ENCODE peak calls at places on chromosomes 1 and 21, in nine cellular contexts. A is heart left ventricle; X is lower leg skin; S is RWPE1; K is GM12864; Q is brain microvascular endothelial cell; E is HL-60; P is CD4-positive, alpha-beta T cell; Y is glutamatergic neuron. R is an unnamed sample.

GRCh38 chr1:241215683-241216082 is 141.3 kb downstream of the RGS7 start:
- DNase-seq in A (no peak), X (no peak), S (no peak), K (no peak), Q (no peak), E (no peak), P (no peak), Y (no peak), R (no peak)

GRCh38 chr1:26017606-26018005 is 4.0 kb upstream of the EXTL1 start:
- DNase-seq in A (no peak), X (no peak), S (no peak), K (no peak), Q (no peak), E (no peak), P (no peak), Y (no peak), R (no peak)

GRCh38 chr1:213931804-213932203 is 56.0 kb upstream of the PROX1 start:
- DNase-seq in A (no peak), X (no peak), S (no peak), K (no peak), Q (no peak), E (no peak), P (no peak), Y (peak; percentile 32), R (peak; percentile 22)

GRCh38 chr21:45504021-45504515 is 38.2 kb downstream of the SLC19A1 start:
- DNase-seq in A (no peak), X (peak; percentile 78), S (no peak), K (no peak), Q (no peak), E (no peak), P (no peak), Y (peak; percentile 16), R (no peak)

GRCh38 chr1:97905141-97905540 is 15.7 kb downstream of the DPYD start:
- DNase-seq in A (no peak), X (no peak), S (no peak), K (no peak), Q (no peak), E (no peak), P (no peak), Y (no peak), R (no peak)

GRCh38 chr1:178500091-178500770 is 3.5 kb upstream of the CLEC20A start:
- DNase-seq in A (no peak), X (no peak), S (no peak), K (no peak), Q (no peak), E (no peak), P (no peak), Y (peak; percentile 42), R (no peak)

GRCh38 chr1:159208460-159208825 is 3.8 kb downstream of the ACKR1 start:
- DNase-seq in A (no peak), X (no peak), S (no peak), K (no peak), Q (no peak), E (no peak), P (no peak), Y (no peak), R (no peak)

GRCh38 chr1:44103270-44104131 is 15.1 kb upstream of the KLF17 start:
- DNase-seq in A (no peak), X (no peak), S (no peak), K (no peak), Q (peak; percentile 24), E (no peak), P (no peak), Y (peak; percentile 33), R (no peak)

GRCh38 chr1:232922475-232922874 is 27.9 kb upstream of the NTPCR start:
- DNase-seq in A (no peak), X (no peak), S (no peak), K (no peak), Q (no peak), E (no peak), P (no peak), Y (no peak), R (no peak)

GRCh38 chr1:30743584-30744059 is 14.0 kb downstream of the LAPTM5 start:
- DNase-seq in A (no peak), X (no peak), S (peak; percentile 68), K (peak; percentile 89), Q (no peak), E (no peak), P (peak; percentile 50), Y (no peak), R (peak; percentile 75)

GRCh38 chr21:44462834-44463200 is 7.5 kb downstream of the LRRC3 start:
- DNase-seq in A (no peak), X (no peak), S (no peak), K (no peak), Q (no peak), E (no peak), P (no peak), Y (no peak), R (no peak)

GRCh38 chr21:44462090-44462833 is 7.0 kb downstream of the LRRC3 start:
- DNase-seq in A (no peak), X (no peak), S (no peak), K (no peak), Q (no peak), E (no peak), P (no peak), Y (no peak), R (no peak)

GRCh38 chr21:44460441-44460755 is 5.1 kb downstream of the LRRC3 start:
- DNase-seq in A (no peak), X (no peak), S (no peak), K (no peak), Q (no peak), E (no peak), P (no peak), Y (no peak), R (no peak)

GRCh38 chr21:44461005-44461404 is 5.7 kb downstream of the LRRC3 start:
- DNase-seq in A (no peak), X (no peak), S (no peak), K (no peak), Q (no peak), E (no peak), P (no peak), Y (no peak), R (no peak)

DNA sequence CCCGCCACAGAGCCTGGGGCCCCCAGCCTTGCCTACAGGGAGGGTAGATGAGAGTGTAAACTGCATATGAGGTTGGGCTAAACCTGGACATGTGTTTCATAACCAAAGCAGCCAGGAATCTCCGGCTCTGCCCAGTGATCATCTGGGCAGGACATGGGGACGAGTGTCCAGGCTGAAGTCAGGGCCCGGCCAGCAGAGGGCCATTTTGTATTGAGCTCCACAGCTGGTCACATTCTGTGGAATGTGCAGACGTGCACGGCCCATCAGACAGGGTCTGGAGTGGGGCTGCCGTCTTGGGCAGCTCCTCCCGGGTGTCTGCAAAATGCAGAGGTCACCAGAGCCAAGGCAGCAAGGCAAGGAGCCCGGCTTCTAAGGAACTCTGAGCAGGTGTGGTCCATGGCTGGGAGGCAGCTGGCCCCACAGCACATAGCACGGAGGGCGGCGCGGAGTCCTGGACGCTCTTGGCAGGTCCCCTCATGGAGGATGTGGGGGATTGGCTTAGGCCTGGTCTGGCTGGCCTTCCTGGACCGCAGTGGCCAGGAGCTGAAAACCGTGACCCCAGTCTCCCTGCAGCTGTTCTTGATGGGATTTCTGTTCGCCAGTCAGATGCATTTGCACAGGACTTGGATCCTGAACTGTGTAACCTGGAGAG is 6.3 kb downstream of the LRRC3 start:
- DNase-seq in A (no peak), X (no peak), S (no peak), K (no peak), Q (no peak), E (no peak), P (no peak), Y (no peak), R (no peak)
- TF ChIP-seq CTCF in A (peak; percentile 50), X (no peak), S (no peak), K (no peak), Q (peak; percentile 13), E (no peak), P (no peak), Y (no peak), R (no peak)

GRCh38 chr1:113219828-113220227 is 146.8 kb downstream of the LRIG2 start:
- DNase-seq in A (no peak), X (no peak), S (no peak), K (no peak), Q (no peak), E (no peak), P (no peak), Y (no peak), R (no peak)

GRCh38 chr1:113223040-113223439 is 150.0 kb downstream of the LRIG2 start:
- DNase-seq in A (no peak), X (no peak), S (no peak), K (no peak), Q (no peak), E (no peak), P (no peak), Y (no peak), R (no peak)

GRCh38 chr1:113216664-113217063 is 143.7 kb downstream of the LRIG2 start:
- DNase-seq in A (no peak), X (no peak), S (no peak), K (no peak), Q (no peak), E (no peak), P (no peak), Y (no peak), R (no peak)

GRCh38 chr1:113217447-113218208 is 144.6 kb downstream of the LRIG2 start:
- DNase-seq in A (no peak), X (no peak), S (no peak), K (no peak), Q (no peak), E (no peak), P (no peak), Y (no peak), R (no peak)

GRCh38 chr1:113219377-113219776 is 146.4 kb downstream of the LRIG2 start:
- DNase-seq in A (no peak), X (no peak), S (no peak), K (no peak), Q (no peak), E (no peak), P (no peak), Y (no peak), R (peak; percentile 6)
- TF ChIP-seq CTCF in A (peak; percentile 28), X (no peak), S (no peak), K (peak; percentile 35), Q (peak; percentile 61), E (no peak), P (no peak), Y (no peak), R (peak; percentile 27)

DNA sequence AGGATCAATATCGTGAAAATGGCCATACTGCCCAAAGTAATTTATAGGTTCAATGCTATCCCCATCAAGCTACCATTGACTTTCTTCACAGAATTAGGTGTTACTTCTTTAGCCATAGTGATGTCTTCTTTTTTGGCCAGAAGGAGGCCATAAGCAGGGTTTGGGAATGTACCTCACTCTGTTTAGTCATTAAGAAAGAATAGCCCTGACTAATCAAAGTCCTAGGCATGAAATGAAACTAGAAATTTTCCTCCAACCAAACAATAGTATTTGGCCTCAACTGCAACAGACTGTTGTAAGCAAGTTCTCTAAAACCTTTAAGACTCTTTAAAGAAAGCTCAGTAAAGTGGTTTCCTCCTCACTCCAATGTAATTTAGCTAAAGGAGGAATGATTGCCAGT is 163.9 kb downstream of the AKT3 start:
- DNase-seq in A (no peak), X (no peak), S (no peak), K (no peak), Q (no peak), E (no peak), P (no peak), Y (no peak), R (no peak)
- TF ChIP-seq CTCF in A (no peak), X (no peak), S (no peak), K (no peak), Q (no peak), E (no peak), P (no peak), Y (no peak), R (no peak)

DNA sequence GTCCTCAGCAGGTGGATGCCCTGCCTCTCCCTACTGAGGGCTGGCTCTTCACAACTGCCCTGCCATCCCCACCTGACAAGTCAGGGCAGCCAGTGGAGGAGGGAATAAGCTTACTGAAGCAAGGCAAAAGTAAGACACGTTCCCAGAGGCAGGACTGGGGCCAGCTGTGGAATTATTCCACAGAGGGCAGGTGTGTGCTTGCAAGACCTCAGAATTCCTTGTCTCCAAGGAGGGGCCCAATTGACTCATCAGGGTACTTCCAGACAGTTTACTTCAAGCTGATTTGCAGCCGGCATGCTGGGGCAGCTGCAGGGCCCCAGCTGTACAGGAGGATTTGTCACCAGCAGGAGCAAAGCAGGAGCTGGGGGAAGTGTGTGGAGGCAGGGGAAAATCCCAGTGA is 167.5 kb upstream of the CAMK1G start:
- DNase-seq in A (no peak), X (no peak), S (peak; percentile 99), K (no peak), Q (no peak), E (no peak), P (no peak), Y (no peak), R (peak; percentile 100)
- TF ChIP-seq CTCF in A (no peak), X (no peak), S (no peak), K (no peak), Q (no peak), E (no peak), P (no peak), Y (no peak), R (no peak)